ENCODE peak calls at places on chromosomes 4 and X, in seven cellular contexts. W is upper lobe of right lung, Y is Karpas-422, V is body of pancreas, L is right cardiac atrium, F is spleen, S is GM23338. M is an unnamed sample. For H3K4me1, the result is how much of the 10 kb centered on the place peaks cover.

GRCh38 chrX:153765138-153766079 is 1.4 kb downstream of the PLXNB3 start:
- DNase-seq in W (peak), Y (no peak), V (peak), L (peak), F (peak), S (no peak), M (no peak)

GRCh38 chr4:78565971-78566372 is 14.4 kb downstream of the ANXA3 start:
- DNase-seq in W (no peak), Y (no peak), V (no peak), L (no peak), F (no peak), S (peak), M (no peak)

GRCh38 chr4:109998867-109999303 is 86.2 kb downstream of the EGF start:
- DNase-seq in W (no peak), Y (peak), V (no peak), L (no peak), F (no peak), S (peak), M (peak)

GRCh38 chrX:84322083-84322827 is 134.3 kb upstream of the RPS6KA6 start:
- DNase-seq in W (no peak), Y (no peak), V (no peak), L (no peak), F (no peak), S (no peak), M (no peak)

GRCh38 chr4:103076777-103077347 is 301 bp upstream of the SLC9B2 start:
- DNase-seq in W (no peak), Y (peak), V (no peak), L (no peak), F (no peak), S (peak), M (no peak)

GRCh38 chr4:189304755-189305154 is 635.9 kb upstream of the FRG1 start:
- DNase-seq in W (no peak), Y (no peak), V (no peak), L (no peak), F (no peak), S (no peak), M (no peak)

GRCh38 chrX:32289356-32289755 is 922.0 kb downstream of the DMD start:
- DNase-seq in W (no peak), Y (no peak), V (no peak), L (no peak), F (no peak), S (no peak), M (no peak)

GRCh38 chrX:23783569-23784486 is 855 bp downstream of the SAT1 start:
- DNase-seq in W (no peak), Y (peak), V (no peak), L (no peak), F (no peak), S (no peak), M (no peak)

GRCh38 chr4:173289351-173289725 is 44.8 kb downstream of the HMGB2 start:
- DNase-seq in W (no peak), Y (no peak), V (no peak), L (no peak), F (no peak), S (no peak), M (no peak)

GRCh38 chr4:8131210-8131609 is 27.4 kb downstream of the ABLIM2 start:
- DNase-seq in W (no peak), Y (no peak), V (no peak), L (peak), F (no peak), S (no peak), M (no peak)

GRCh38 chr4:1340181-1340747 is 6.7 kb upstream of the UVSSA start:
- DNase-seq in W (no peak), Y (no peak), V (no peak), L (peak), F (peak), S (no peak), M (no peak)

GRCh38 chr4:77044458-77045124 is 31.2 kb downstream of the CCNI start:
- DNase-seq in W (no peak), Y (peak), V (no peak), L (no peak), F (no peak), S (peak), M (no peak)

GRCh38 chr4:72468904-72469502 is 100.0 kb downstream of the ADAMTS3 start:
- DNase-seq in W (no peak), Y (peak), V (no peak), L (no peak), F (no peak), S (peak), M (no peak)

GRCh38 chrX:65643786-65644111 is 23.7 kb upstream of the MSN start:
- DNase-seq in W (no peak), Y (no peak), V (no peak), L (no peak), F (no peak), S (no peak), M (no peak)

GRCh38 chr4:128718793-128719192 is 90.7 kb upstream of the JADE1 start:
- DNase-seq in W (no peak), Y (no peak), V (no peak), L (no peak), F (no peak), S (no peak), M (no peak)

GRCh38 chrX:44943007-44943406 is 70.0 kb downstream of the KDM6A start:
- DNase-seq in W (no peak), Y (no peak), V (no peak), L (no peak), F (no peak), S (no peak), M (no peak)

GRCh38 chr4:47623916-47624554 is 139.0 kb downstream of the ATP10D start:
- DNase-seq in W (no peak), Y (no peak), V (no peak), L (no peak), F (no peak), S (no peak), M (no peak)

GRCh38 chrX:11886745-11887144 is 128.7 kb downstream of the MSL3 start:
- DNase-seq in W (no peak), Y (no peak), V (no peak), L (no peak), F (no peak), S (no peak), M (no peak)

GRCh38 chrX:51336584-51336983 is 4.0 kb downstream of the NUDT10 start:
- DNase-seq in W (no peak), Y (peak), V (peak), L (no peak), F (no peak), S (peak), M (no peak)

GRCh38 chr4:187235456-187236170 is 512.0 kb upstream of the FAT1 start:
- DNase-seq in W (no peak), Y (no peak), V (peak), L (no peak), F (no peak), S (no peak), M (no peak)

GRCh38 chr4:140092094-140092820 is 61.7 kb downstream of the MAML3 start:
- DNase-seq in W (peak), Y (no peak), V (peak), L (peak), F (peak), S (peak), M (no peak)

GRCh38 chr4:34850983-34851382 is 1393.3 kb downstream of the ARAP2 start:
- DNase-seq in W (no peak), Y (no peak), V (no peak), L (no peak), F (no peak), S (no peak), M (no peak)

GRCh38 chrX:141469469-141469868 is 115.1 kb downstream of the SPANXA1 start:
- DNase-seq in W (no peak), Y (no peak), V (no peak), L (no peak), F (no peak), S (no peak), M (no peak)

GRCh38 chr4:76420901-76421581 is at the start of gene CCDC158:
- DNase-seq in W (no peak), Y (no peak), V (peak), L (peak), F (peak), S (peak), M (peak)

GRCh38 chr4:104352211-104352610 is 142.5 kb downstream of the CXXC4 start:
- DNase-seq in W (no peak), Y (peak), V (no peak), L (no peak), F (no peak), S (peak), M (no peak)

GRCh38 chr4:86536166-86536565 is 57.9 kb upstream of the PTPN13 start:
- DNase-seq in W (no peak), Y (no peak), V (no peak), L (no peak), F (no peak), S (no peak), M (no peak)

GRCh38 chr4:86532851-86533250 is 61.3 kb upstream of the PTPN13 start:
- DNase-seq in W (no peak), Y (no peak), V (no peak), L (no peak), F (no peak), S (no peak), M (no peak)

GRCh38 chr4:86531440-86531839 is 62.7 kb upstream of the PTPN13 start:
- DNase-seq in W (no peak), Y (no peak), V (no peak), L (no peak), F (no peak), S (no peak), M (no peak)

GRCh38 chr4:86529450-86529849 is 64.7 kb upstream of the PTPN13 start:
- DNase-seq in W (no peak), Y (no peak), V (no peak), L (no peak), F (no peak), S (no peak), M (no peak)

GRCh38 chr4:86530183-86530582 is 63.9 kb upstream of the PTPN13 start:
- DNase-seq in W (no peak), Y (no peak), V (no peak), L (no peak), F (no peak), S (no peak), M (no peak)
- H3K4me3 ChIP-seq in W (no peak), Y (no peak), V (no peak), L (no peak), F (no peak), S (no peak), M (no peak)

GRCh38 chrX:1906028-1906427 is 291.2 kb downstream of the ASMT start:
- DNase-seq in W (no peak), Y (no peak), V (no peak), L (no peak), F (no peak), S (no peak), M (no peak)

GRCh38 chrX:1911401-1912131 is 296.7 kb downstream of the ASMT start:
- DNase-seq in W (no peak), Y (no peak), V (no peak), L (no peak), F (no peak), S (no peak), M (no peak)

GRCh38 chrX:1912193-1912592 is 297.3 kb downstream of the ASMT start:
- DNase-seq in W (no peak), Y (no peak), V (no peak), L (no peak), F (no peak), S (no peak), M (no peak)

GRCh38 chrX:1910207-1910470 is 295.3 kb downstream of the ASMT start:
- DNase-seq in W (no peak), Y (no peak), V (no peak), L (no peak), F (no peak), S (no peak), M (no peak)

GRCh38 chrX:1909419-1910206 is 294.8 kb downstream of the ASMT start:
- DNase-seq in W (no peak), Y (peak), V (no peak), L (no peak), F (no peak), S (no peak), M (no peak)
- H3K27ac ChIP-seq in W (no peak), Y (no peak), V (no peak), L (no peak), F (no peak), S (no peak), M (no peak)

DNA sequence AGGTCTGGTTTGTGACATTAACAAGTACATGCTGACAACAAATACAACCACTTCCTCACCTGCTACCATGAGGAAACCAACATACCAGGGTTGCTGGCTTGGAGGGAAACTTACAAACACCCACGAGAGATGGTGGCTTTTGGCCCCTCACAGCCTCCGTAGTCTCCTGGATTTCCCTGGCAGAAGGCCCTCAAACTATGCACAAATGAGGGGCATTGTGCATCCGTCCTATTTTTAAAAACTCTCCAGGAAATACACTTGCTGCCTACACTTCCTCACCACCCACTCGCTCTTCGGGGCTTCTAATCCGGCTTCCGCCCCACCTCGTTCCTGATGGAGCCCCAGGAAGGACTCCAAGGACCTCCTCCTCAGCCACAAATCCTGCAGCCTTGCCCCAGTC is 355.0 kb upstream of the GATB start:
- DNase-seq in W (no peak), Y (no peak), V (no peak), L (peak), F (no peak), S (no peak), M (peak)
- H3K4me1 ChIP-seq in W (under half), Y (under half), V (under half), L (under half), F (under half), S (under half), M (half or more)

GRCh38 chr4:106263594-106264330 is 52.2 kb downstream of the TBCK start:
- DNase-seq in W (no peak), Y (no peak), V (no peak), L (no peak), F (no peak), S (no peak), M (no peak)
- H3K4me3 ChIP-seq in W (no peak), Y (no peak), V (no peak), L (no peak), F (no peak), S (no peak), M (no peak)

DNA sequence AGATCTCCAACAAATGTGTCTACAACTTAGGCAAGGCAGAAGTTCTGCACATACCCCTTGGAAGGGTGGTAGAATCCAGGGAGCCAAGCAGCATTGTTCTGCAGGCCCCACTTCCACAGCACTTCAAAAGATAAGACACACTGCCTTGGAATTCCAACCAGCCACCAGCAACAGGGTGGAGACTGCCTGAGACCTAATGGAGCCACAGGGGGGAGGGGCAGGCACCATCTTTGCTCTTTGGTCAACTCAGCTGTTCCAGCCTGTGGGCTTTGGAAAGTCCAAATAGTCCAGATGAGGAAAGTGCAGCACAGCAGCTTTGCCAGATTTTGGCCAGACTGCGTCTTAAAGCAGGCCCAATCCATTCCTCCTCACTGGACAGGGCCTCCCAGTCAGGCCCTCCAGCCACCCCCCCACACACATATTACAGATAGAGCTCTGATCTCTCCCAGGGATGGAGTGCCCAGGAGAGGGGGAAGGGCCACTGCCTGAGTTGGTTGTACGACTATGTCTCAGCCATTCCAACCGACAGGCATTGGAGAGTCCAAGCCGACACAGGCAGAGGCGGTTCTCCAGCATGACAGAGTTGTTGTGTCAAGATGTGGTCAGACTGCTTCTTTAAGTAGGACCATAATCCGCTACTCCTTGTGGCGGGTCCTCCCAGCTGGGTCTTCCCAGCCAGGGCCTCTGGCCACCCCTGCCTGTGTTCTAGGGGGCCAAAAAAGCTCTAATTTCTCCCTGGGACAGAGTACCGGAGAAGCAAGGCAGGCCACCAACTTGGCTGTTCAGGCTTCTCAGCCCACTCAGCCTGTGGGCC is 42.5 kb upstream of the ANTXR2 start:
- DNase-seq in W (no peak), Y (no peak), V (no peak), L (no peak), F (no peak), S (no peak), M (no peak)
- H3K27ac ChIP-seq in W (no peak), Y (no peak), V (no peak), L (no peak), F (no peak), S (no peak), M (no peak)

GRCh38 chr4:113449407-113449974 is 312.0 kb downstream of the CAMK2D start:
- DNase-seq in W (no peak), Y (no peak), V (no peak), L (no peak), F (no peak), S (no peak), M (no peak)
- H3K4me1 ChIP-seq in W (under half), Y (under half), V (under half), L (under half), F (under half), S (under half), M (under half)

GRCh38 chr4:87055340-87055739 is 120.5 kb downstream of the AFF1 start:
- DNase-seq in W (no peak), Y (no peak), V (no peak), L (no peak), F (no peak), S (no peak), M (no peak)

GRCh38 chr4:87053064-87053693 is 118.4 kb downstream of the AFF1 start:
- DNase-seq in W (no peak), Y (no peak), V (no peak), L (no peak), F (no peak), S (no peak), M (no peak)

GRCh38 chr4:87053802-87054767 is 119.3 kb downstream of the AFF1 start:
- DNase-seq in W (no peak), Y (no peak), V (no peak), L (no peak), F (no peak), S (no peak), M (no peak)

GRCh38 chr4:87056884-87057283 is 122.1 kb downstream of the AFF1 start:
- DNase-seq in W (no peak), Y (no peak), V (no peak), L (no peak), F (no peak), S (no peak), M (no peak)

GRCh38 chr4:87054900-87055299 is 120.1 kb downstream of the AFF1 start:
- DNase-seq in W (no peak), Y (no peak), V (no peak), L (no peak), F (no peak), S (no peak), M (no peak)
- H3K4me3 ChIP-seq in W (no peak), Y (no peak), V (no peak), L (no peak), F (no peak), S (no peak), M (no peak)

GRCh38 chr4:26032572-26033320 is 118.7 kb downstream of the SMIM20 start:
- DNase-seq in W (no peak), Y (no peak), V (no peak), L (no peak), F (no peak), S (no peak), M (no peak)
- H3K27ac ChIP-seq in W (peak), Y (no peak), V (no peak), L (no peak), F (no peak), S (no peak), M (no peak)

DNA sequence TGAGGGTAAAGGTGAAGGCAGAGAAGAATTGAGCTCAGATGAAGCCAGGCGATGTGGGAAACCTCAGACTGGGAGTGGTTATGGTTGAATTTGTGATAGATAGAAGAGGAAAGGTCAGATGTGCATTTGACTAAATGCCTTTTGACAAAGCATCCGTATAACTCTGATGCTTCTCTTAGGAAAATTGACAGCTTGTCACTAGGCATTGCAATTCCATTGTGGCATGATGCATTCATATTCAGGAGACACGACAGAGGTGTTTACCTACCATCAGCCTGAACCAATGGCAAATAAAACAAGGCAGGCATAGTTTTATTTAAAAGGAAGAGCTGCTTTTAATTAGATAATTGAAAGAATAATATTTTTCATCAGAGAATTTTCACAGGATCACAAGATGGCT is 325.1 kb upstream of the IGFBP7 start:
- DNase-seq in W (no peak), Y (no peak), V (no peak), L (no peak), F (no peak), S (no peak), M (no peak)
- H3K4me1 ChIP-seq in W (under half), Y (under half), V (under half), L (under half), F (under half), S (under half), M (under half)

GRCh38 chr4:112214397-112215264 is 17.0 kb upstream of the AP1AR start:
- DNase-seq in W (no peak), Y (no peak), V (no peak), L (no peak), F (no peak), S (peak), M (no peak)

GRCh38 chr4:112213091-112213490 is 18.5 kb upstream of the AP1AR start:
- DNase-seq in W (no peak), Y (no peak), V (no peak), L (no peak), F (no peak), S (no peak), M (no peak)

GRCh38 chr4:112210777-112211176 is 20.8 kb upstream of the AP1AR start:
- DNase-seq in W (no peak), Y (no peak), V (no peak), L (no peak), F (no peak), S (no peak), M (no peak)

DNA sequence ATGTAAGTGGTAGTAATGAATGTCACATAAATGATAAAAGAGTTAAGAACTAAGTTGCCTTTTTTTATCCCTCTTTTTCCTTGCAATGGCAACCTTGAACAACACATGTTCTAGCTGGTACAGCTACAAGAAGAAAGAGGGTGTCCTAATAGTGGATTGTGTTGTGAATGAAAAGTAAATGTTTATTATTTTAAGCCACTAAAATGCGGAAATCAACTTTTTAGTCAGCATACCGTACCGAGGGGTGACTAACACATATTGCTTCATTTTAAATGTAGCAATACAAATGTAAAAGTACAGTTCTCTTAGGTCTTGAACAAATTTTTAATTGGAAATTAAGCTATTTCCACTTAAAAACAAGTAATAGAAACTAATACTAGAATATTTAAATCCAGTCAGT is 17.7 kb upstream of the AP1AR start:
- DNase-seq in W (no peak), Y (no peak), V (no peak), L (no peak), F (no peak), S (no peak), M (no peak)
- H3K4me3 ChIP-seq in W (no peak), Y (no peak), V (no peak), L (no peak), F (no peak), S (no peak), M (no peak)

M was measured in CD8-positive, alpha-beta memory T cell.